ENCODE peak calls at places on chromosomes 2 and 18, in four cellular contexts. B is A172; K is myocyte; Q is stimulated activated naive CD8-positive, alpha-beta T cell treated with anti-CD3 and anti-CD28 coated beads, Interleukin-15, Interleukin-2, amounts not matched to agents 100 U/mL and 50 U/mL, for 24 hours. P is an unnamed sample.

GRCh38 chr2:215531284-215531683 is 95.4 kb upstream of the FN1 start:
- DNase-seq in K (peak; percentile 59), B (peak; percentile 46), Q (no peak), P (no peak)

GRCh38 chr2:85604568-85605339 is 2.3 kb upstream of the TMEM150A start:
- DNase-seq in K (no peak), Q (no peak), B (no peak), P (no peak)

GRCh38 chr2:101151859-101152194 is 645 bp upstream of the TBC1D8 start:
- DNase-seq in B (no peak), K (no peak), Q (no peak), P (peak; percentile 12)

GRCh38 chr2:130836501-130837174 is at the start of gene ARHGEF4:
- DNase-seq in B (peak; percentile 46), Q (peak; percentile 24), K (no peak), P (peak; percentile 75)

GRCh38 chr2:162385516-162385915 is 41.6 kb downstream of the GCA start:
- DNase-seq in K (no peak), B (no peak), Q (no peak), P (no peak)

GRCh38 chr2:121837596-121837995 is 82.1 kb downstream of the TSN start:
- DNase-seq in B (no peak), K (no peak), Q (no peak), P (no peak)

GRCh38 chr2:242020196-242021004 is 150.9 kb downstream of the RTP5 start:
- DNase-seq in Q (no peak), K (peak; percentile 12), B (no peak), P (no peak)

GRCh38 chr2:5689790-5690189 is 2.4 kb upstream of the SOX11 start:
- DNase-seq in B (no peak), K (no peak), Q (no peak), P (no peak)

GRCh38 chr2:30765226-30765625 is 42.0 kb downstream of the CAPN13 start:
- DNase-seq in B (no peak), Q (no peak), K (no peak), P (no peak)

GRCh38 chr2:12684471-12684936 is 32.2 kb upstream of the TRIB2 start:
- DNase-seq in B (peak; percentile 20), K (no peak), Q (no peak), P (no peak)

GRCh38 chr2:178404380-178404767 is 46.6 kb downstream of the PRKRA start:
- DNase-seq in K (peak; percentile 98), B (peak; percentile 57), Q (no peak), P (no peak)

GRCh38 chr18:13026583-13027270 is 35.6 kb downstream of the CEP192 start:
- DNase-seq in Q (no peak), B (no peak), K (no peak), P (no peak)

GRCh38 chr2:28801726-28802125 is 8.9 kb upstream of the SPDYA start:
- DNase-seq in B (peak; percentile 22), Q (no peak), K (peak; percentile 14), P (no peak)

GRCh38 chr18:30682667-30683066 is 359.9 kb downstream of the DSC3 start:
- DNase-seq in B (no peak), Q (no peak), K (peak; percentile 28), P (no peak)

GRCh38 chr2:104312684-104313083 is 541.2 kb upstream of the POU3F3 start:
- DNase-seq in Q (no peak), K (no peak), B (no peak), P (no peak)

GRCh38 chr2:227780981-227781630 is 32.5 kb upstream of the CCL20 start:
- DNase-seq in K (no peak), B (no peak), Q (no peak), P (no peak)

GRCh38 chr2:86037141-86037794 is 68.4 kb downstream of the POLR1A start:
- DNase-seq in Q (peak; percentile 68), K (peak; percentile 95), B (peak; percentile 71), P (no peak)

GRCh38 chr18:2027026-2027425 is 544.3 kb downstream of the METTL4 start:
- DNase-seq in K (no peak), Q (no peak), B (no peak), P (no peak)

GRCh38 chr2:23600336-23600735 is 215.4 kb downstream of the KLHL29 start:
- DNase-seq in K (no peak), Q (no peak), B (no peak), P (no peak)

GRCh38 chr2:229748950-229749349 is 34.6 kb upstream of the DNER start:
- DNase-seq in K (no peak), B (no peak), Q (no peak), P (no peak)

GRCh38 chr2:47405757-47406156 is 2.8 kb downstream of the MSH2 start:
- DNase-seq in Q (no peak), K (no peak), B (no peak), P (no peak)

GRCh38 chr18:10715791-10716190 is 190.0 kb downstream of the NAPG start:
- DNase-seq in K (peak; percentile 46), Q (no peak), B (peak; percentile 53), P (no peak)

GRCh38 chr2:149832256-149832655 is 244.7 kb upstream of the MMADHC start:
- DNase-seq in Q (no peak), B (peak; percentile 63), K (peak; percentile 22), P (no peak)

GRCh38 chr18:49585781-49586663 is 24.2 kb downstream of the LIPG start:
- DNase-seq in Q (no peak), K (peak; percentile 38), B (no peak), P (no peak)

GRCh38 chr18:74870950-74871349 is 273.3 kb downstream of the ZNF407 start:
- DNase-seq in Q (no peak), K (no peak), B (no peak), P (no peak)

GRCh38 chr2:145012806-145013205 is 492.9 kb upstream of the ZEB2 start:
- DNase-seq in B (no peak), K (peak; percentile 33), Q (no peak), P (no peak)

GRCh38 chr2:234981197-234982095 is 29.6 kb downstream of the SH3BP4 start:
- DNase-seq in Q (no peak), K (peak; percentile 83), B (peak; percentile 99), P (peak; percentile 54)

GRCh38 chr2:53018830-53019425 is 748.7 kb upstream of the CHAC2 start:
- DNase-seq in K (peak; percentile 35), Q (no peak), B (peak; percentile 14), P (no peak)

GRCh38 chr2:28622101-28622499 is 126.2 kb downstream of the PLB1 start:
- DNase-seq in K (no peak), Q (no peak), B (no peak), P (no peak)

GRCh38 chr2:121650554-121650930 is 1.3 kb upstream of the CLASP1 start:
- DNase-seq in B (peak; percentile 10), Q (no peak), K (no peak), P (peak; percentile 12)

GRCh38 chr2:232882085-232882484 is 12.0 kb downstream of the SNORC start:
- DNase-seq in Q (no peak), B (no peak), K (no peak), P (no peak)

GRCh38 chr18:13429016-13429415 is 210.5 kb downstream of the LDLRAD4 start:
- DNase-seq in Q (no peak), K (no peak), B (no peak), P (no peak)

GRCh38 chr2:149200109-149200520 is 130.3 kb upstream of the LYPD6 start:
- DNase-seq in K (no peak), Q (no peak), B (peak; percentile 20), P (no peak)

GRCh38 chr2:20476950-20477349 is 30.1 kb downstream of the RHOB start:
- DNase-seq in B (no peak), Q (no peak), K (no peak), P (no peak)

GRCh38 chr18:14767474-14767873 is 19.5 kb downstream of the ANKRD30B start:
- DNase-seq in Q (no peak), K (peak; percentile 16), B (peak; percentile 29), P (no peak)

GRCh38 chr2:73870084-73870483 is 22.7 kb upstream of the ACTG2 start:
- DNase-seq in K (peak; percentile 75), B (peak; percentile 19), Q (no peak), P (no peak)

GRCh38 chr2:240238786-240239185 is 98.3 kb upstream of the OTOS start:
- DNase-seq in B (no peak), K (no peak), Q (no peak), P (no peak)

GRCh38 chr18:79687806-79688205 is 8.2 kb downstream of the CTDP1 start:
- DNase-seq in K (peak; percentile 94), Q (peak; percentile 25), B (peak; percentile 48), P (no peak)